ENCODE peak calls at places on chromosomes 12 and 14, in four cellular contexts. One of them, this sample, is unnamed.

GRCh38 chr12:62862259-62862881 is 72.6 kb downstream of the PPM1H start:
- DNase-seq in mesenchymal stem cell: no peak
- DNase-seq in H1: no peak
- DNase-seq in neuronal stem cell: no peak
- DNase-seq in this sample: peak; percentile 46

GRCh38 chr14:71783101-71783500 is 149.1 kb upstream of the RGS6 start:
- DNase-seq in neuronal stem cell: no peak
- DNase-seq in mesenchymal stem cell: no peak
- DNase-seq in H1: no peak
- DNase-seq in this sample: no peak

GRCh38 chr14:75281691-75282000 is 3.0 kb downstream of the FOS start:
- DNase-seq in mesenchymal stem cell: no peak
- DNase-seq in H1: no peak
- DNase-seq in neuronal stem cell: no peak
- DNase-seq in this sample: no peak

GRCh38 chr12:76929499-76929898 is 50.7 kb upstream of the CSRP2 start:
- DNase-seq in mesenchymal stem cell: no peak
- DNase-seq in H1: no peak
- DNase-seq in neuronal stem cell: no peak
- DNase-seq in this sample: no peak

GRCh38 chr12:26088999-26089398 is 35.8 kb downstream of the BHLHE41 start:
- DNase-seq in mesenchymal stem cell: no peak
- DNase-seq in H1: no peak
- DNase-seq in neuronal stem cell: no peak
- DNase-seq in this sample: peak; percentile 95

GRCh38 chr12:4164591-4165558 is 108.7 kb upstream of the CCND2 start:
- DNase-seq in neuronal stem cell: peak; percentile 54
- DNase-seq in mesenchymal stem cell: peak; percentile 79
- DNase-seq in H1: peak; percentile 78
- DNase-seq in this sample: no peak

GRCh38 chr12:113467514-113468364 is 3.9 kb downstream of the LHX5 start:
- DNase-seq in neuronal stem cell: no peak
- DNase-seq in mesenchymal stem cell: no peak
- DNase-seq in H1: peak; percentile 82
- DNase-seq in this sample: peak; percentile 5

GRCh38 chr12:71460850-71461609 is 21.4 kb downstream of the LGR5 start:
- DNase-seq in mesenchymal stem cell: no peak
- DNase-seq in neuronal stem cell: no peak
- DNase-seq in H1: no peak
- DNase-seq in this sample: no peak

GRCh38 chr12:79676579-79676978 is 14.2 kb downstream of the PAWR start:
- DNase-seq in H1: no peak
- DNase-seq in neuronal stem cell: no peak
- DNase-seq in mesenchymal stem cell: no peak
- DNase-seq in this sample: no peak

GRCh38 chr12:92992041-92992440 is 62.9 kb upstream of the EEA1 start:
- DNase-seq in mesenchymal stem cell: peak; percentile 29
- DNase-seq in H1: no peak
- DNase-seq in neuronal stem cell: no peak
- DNase-seq in this sample: no peak

GRCh38 chr14:33671556-33671955 is 279.3 kb downstream of the EGLN3 start:
- DNase-seq in neuronal stem cell: no peak
- DNase-seq in H1: no peak
- DNase-seq in mesenchymal stem cell: peak; percentile 79
- DNase-seq in this sample: no peak

DNA sequence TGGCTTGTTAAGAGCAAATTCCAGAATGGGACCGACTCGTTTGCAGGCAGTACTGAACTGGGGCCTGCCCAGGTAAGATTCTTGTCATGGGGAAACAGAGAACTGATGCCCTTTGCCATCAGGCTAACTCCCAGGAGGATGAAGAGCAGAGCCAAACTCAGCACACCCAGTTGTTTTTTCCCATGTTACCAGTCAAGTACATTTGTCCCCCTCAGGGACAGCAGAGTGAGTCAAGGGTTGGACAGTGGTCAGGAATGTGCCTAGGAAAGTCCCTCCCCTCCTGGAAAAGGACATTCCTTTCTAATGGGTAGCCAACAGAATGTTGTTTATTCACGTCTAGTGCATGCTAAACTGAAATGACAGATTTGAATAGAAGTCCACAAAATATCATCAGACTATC is 1.6 kb downstream of the ART4 start:
- DNase-seq in neuronal stem cell: no peak
- DNase-seq in mesenchymal stem cell: peak; percentile 72
- DNase-seq in H1: no peak
- DNase-seq in this sample: peak; percentile 92
- H2AFZ ChIP-seq in neuronal stem cell: no peak overlapping the region
- H2AFZ ChIP-seq in mesenchymal stem cell: no peak overlapping the region
- H2AFZ ChIP-seq in H1: peak overlapping the region; percentile 71
- H2AFZ ChIP-seq in this sample: no peak overlapping the region

GRCh38 chr12:24798335-24798734 is 150.6 kb downstream of the BCAT1 start:
- DNase-seq in mesenchymal stem cell: no peak
- DNase-seq in H1: no peak
- DNase-seq in neuronal stem cell: no peak
- DNase-seq in this sample: no peak

GRCh38 chr12:24791622-24792021 is 157.3 kb downstream of the BCAT1 start:
- DNase-seq in H1: no peak
- DNase-seq in mesenchymal stem cell: no peak
- DNase-seq in neuronal stem cell: no peak
- DNase-seq in this sample: no peak

GRCh38 chr12:24797901-24798300 is 151.0 kb downstream of the BCAT1 start:
- DNase-seq in neuronal stem cell: no peak
- DNase-seq in mesenchymal stem cell: no peak
- DNase-seq in H1: no peak
- DNase-seq in this sample: no peak

DNA sequence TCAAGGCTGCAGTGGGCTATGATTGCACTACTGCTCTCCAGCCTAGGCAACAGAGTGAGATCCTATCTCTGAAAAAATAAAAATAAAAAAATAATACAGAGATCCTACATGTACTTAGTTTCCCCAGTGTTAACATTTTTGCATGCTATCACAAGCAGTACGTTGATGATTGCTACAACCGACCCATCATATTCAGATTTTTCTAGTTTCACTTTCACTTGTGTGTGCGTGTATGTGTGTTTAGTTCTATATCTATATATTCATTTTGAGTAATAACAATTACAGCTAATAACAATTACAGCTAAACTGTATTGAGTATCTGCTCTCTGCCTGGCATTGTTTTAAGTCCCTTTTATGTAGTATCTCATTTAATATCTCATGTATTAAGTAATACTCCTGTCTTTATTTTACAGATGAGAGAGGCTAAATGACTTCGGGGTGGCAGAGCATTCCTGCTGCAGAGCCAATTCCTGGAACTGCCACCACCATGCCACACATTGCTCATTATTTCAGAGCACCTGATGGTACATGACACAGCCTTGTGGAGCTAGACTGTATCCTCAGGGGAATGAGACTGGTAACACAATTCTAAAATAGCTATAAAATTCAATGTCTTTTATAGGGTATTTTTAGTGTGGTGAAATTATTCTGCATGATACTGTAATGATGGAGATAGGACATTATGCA is 153.1 kb downstream of the BCAT1 start:
- DNase-seq in mesenchymal stem cell: peak; percentile 17
- DNase-seq in H1: no peak
- DNase-seq in neuronal stem cell: no peak
- DNase-seq in this sample: no peak
- H3K4me3 ChIP-seq in mesenchymal stem cell: no peak overlapping the region
- H3K4me3 ChIP-seq in H1: no peak overlapping the region
- H3K4me3 ChIP-seq in neuronal stem cell: no peak overlapping the region
- H3K4me3 ChIP-seq in this sample: no peak overlapping the region

GRCh38 chr12:642633-643477 is 20.4 kb downstream of the NINJ2 start:
- DNase-seq in mesenchymal stem cell: peak; percentile 62
- DNase-seq in neuronal stem cell: peak; percentile 43
- DNase-seq in H1: peak; percentile 78
- DNase-seq in this sample: peak; percentile 88
- H2BK12ac ChIP-seq in mesenchymal stem cell: peak overlapping the region; percentile 92
- H2BK12ac ChIP-seq in neuronal stem cell: no peak overlapping the region
- H2BK12ac ChIP-seq in H1: peak overlapping the region; percentile 41
- H2BK12ac ChIP-seq in this sample: peak overlapping the region; percentile 91

GRCh38 chr12:91397866-91398532 is 215.4 kb upstream of the DCN start:
- DNase-seq in neuronal stem cell: no peak
- DNase-seq in mesenchymal stem cell: no peak
- DNase-seq in H1: no peak
- DNase-seq in this sample: no peak
- H2AFZ ChIP-seq in neuronal stem cell: peak overlapping the region; percentile 49
- H2AFZ ChIP-seq in mesenchymal stem cell: no peak overlapping the region
- H2AFZ ChIP-seq in H1: no peak overlapping the region
- H2AFZ ChIP-seq in this sample: no peak overlapping the region

DNA sequence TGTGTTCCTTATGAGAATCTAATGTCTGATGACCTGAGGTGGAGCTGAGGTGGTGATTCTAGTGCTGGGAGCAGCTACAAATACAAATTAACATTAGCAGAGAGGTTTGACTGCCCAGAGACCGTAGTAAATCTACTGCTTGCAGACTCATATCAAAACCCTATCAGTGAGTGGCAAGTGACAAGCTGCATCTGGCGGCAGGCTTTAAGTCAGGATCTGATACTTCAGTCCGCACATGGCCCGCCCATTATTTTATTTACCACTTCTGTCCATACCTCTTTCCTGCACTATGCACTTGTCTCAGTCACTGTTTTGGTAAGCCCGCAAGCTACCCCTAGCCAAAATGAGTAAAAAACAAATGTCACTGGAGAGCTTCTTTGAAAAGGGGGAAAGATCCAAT is 11.4 kb downstream of the CEP128 start:
- DNase-seq in H1: no peak
- DNase-seq in neuronal stem cell: no peak
- DNase-seq in mesenchymal stem cell: no peak
- DNase-seq in this sample: no peak
- H3K4me3 ChIP-seq in H1: no peak overlapping the region
- H3K4me3 ChIP-seq in neuronal stem cell: no peak overlapping the region
- H3K4me3 ChIP-seq in mesenchymal stem cell: no peak overlapping the region
- H3K4me3 ChIP-seq in this sample: no peak overlapping the region